ENCODE peak calls at places on chromosomes 11 and 22, in seven cellular contexts. U is naive thymus-derived CD4-positive, alpha-beta T cell; A is IMR-90; P is mesendoderm; Z is lung; V is RWPE1; M is astrocyte. G is an unnamed sample.

GRCh38 chr11:68461284-68461861 is 821 bp downstream of the PPP6R3 start:
- DNase-seq in A (peak), P (peak), Z (no peak), U (peak), M (peak), V (peak), G (no peak)

GRCh38 chr11:19237813-19238212 is 2.9 kb downstream of the E2F8 start:
- DNase-seq in Z (no peak), V (no peak), U (no peak), A (no peak), M (no peak), P (no peak), G (peak)

GRCh38 chr11:503179-503981 is 3.7 kb downstream of the RNH1 start:
- DNase-seq in P (no peak), V (peak), U (no peak), A (peak), M (no peak), Z (peak), G (no peak)

GRCh38 chr11:96090711-96091110 is 166.8 kb upstream of the MTMR2 start:
- DNase-seq in P (no peak), M (peak), Z (no peak), V (no peak), U (no peak), A (peak), G (no peak)

GRCh38 chr11:43359432-43359818 is 705 bp downstream of the TTC17 start:
- DNase-seq in P (peak), U (peak), V (peak), A (peak), Z (no peak), M (peak), G (no peak)

GRCh38 chr11:102111787-102112653 is 1.8 kb downstream of the YAP1 start:
- DNase-seq in A (peak), P (no peak), V (peak), M (peak), Z (no peak), U (peak), G (peak)

GRCh38 chr11:129866328-129866727 is 29.1 kb downstream of the NFRKB start:
- DNase-seq in V (no peak), Z (no peak), P (no peak), U (no peak), M (no peak), A (no peak), G (no peak)

GRCh38 chr11:271316-271715 is 6.9 kb upstream of the NLRP6 start:
- DNase-seq in Z (no peak), V (no peak), A (no peak), M (no peak), U (no peak), P (no peak), G (no peak)

GRCh38 chr11:113477321-113477720 is 2.1 kb upstream of the DRD2 start:
- DNase-seq in Z (no peak), A (no peak), U (no peak), M (no peak), P (peak), V (no peak), G (no peak)

GRCh38 chr11:92386577-92386976 is 162.0 kb downstream of the FAT3 start:
- DNase-seq in Z (no peak), V (no peak), M (no peak), A (no peak), U (no peak), P (no peak), G (no peak)

GRCh38 chr11:31802000-31802551 is 9.0 kb downstream of the PAX6 start:
- DNase-seq in A (no peak), M (no peak), Z (no peak), V (no peak), P (no peak), U (no peak), G (no peak)

GRCh38 chr11:119236490-119236889 is 30.4 kb downstream of the CBL start:
- DNase-seq in Z (no peak), A (peak), V (no peak), M (peak), U (no peak), P (no peak), G (no peak)

GRCh38 chr11:110337570-110338193 is 41.3 kb upstream of the RDX start:
- DNase-seq in Z (no peak), P (peak), M (peak), A (peak), U (no peak), V (peak), G (no peak)

GRCh38 chr11:16095756-16096155 is 260.6 kb downstream of the SOX6 start:
- DNase-seq in V (no peak), Z (no peak), M (no peak), U (no peak), P (no peak), A (no peak), G (no peak)

GRCh38 chr11:111379500-111380136 is 543 bp upstream of the POU2AF1 start:
- DNase-seq in M (no peak), V (no peak), U (no peak), Z (no peak), A (no peak), P (no peak), G (no peak)

GRCh38 chr11:36411202-36411640 is 98.9 kb downstream of the TRAF6 start:
- DNase-seq in P (no peak), V (no peak), M (no peak), A (no peak), U (no peak), Z (peak), G (peak)

GRCh38 chr22:31139866-31140716 is at the start of gene PLA2G3:
- DNase-seq in V (no peak), Z (peak), P (peak), M (peak), A (peak), U (no peak), G (peak)

GRCh38 chr11:7488681-7489080 is 3.4 kb downstream of the OLFML1 start:
- DNase-seq in U (no peak), M (no peak), Z (no peak), A (no peak), P (no peak), V (no peak), G (no peak)

GRCh38 chr11:68471360-68472340 is 11.1 kb downstream of the PPP6R3 start:
- DNase-seq in M (peak), Z (no peak), U (peak), A (peak), P (no peak), V (no peak), G (no peak)

GRCh38 chr11:57513911-57514537 is 1.5 kb downstream of the SLC43A1 start:
- DNase-seq in A (peak), V (no peak), U (peak), M (peak), Z (peak), P (peak), G (peak)

GRCh38 chr22:47166446-47167016 is 404.1 kb downstream of the TBC1D22A start:
- DNase-seq in V (no peak), P (no peak), M (no peak), A (no peak), U (no peak), Z (no peak), G (no peak)

GRCh38 chr22:35589071-35589735 is 27.9 kb downstream of the MB start:
- DNase-seq in M (peak), A (peak), U (no peak), Z (peak), P (peak), V (peak), G (no peak)

GRCh38 chr22:25658641-25659040 is 83.3 kb upstream of the MYO18B start:
- DNase-seq in V (no peak), Z (no peak), P (no peak), A (no peak), M (no peak), U (no peak), G (no peak)

GRCh38 chr11:12086271-12087074 is 23.9 kb upstream of the MICAL2 start:
- DNase-seq in A (peak), U (no peak), M (peak), V (peak), P (peak), Z (peak), G (peak)

GRCh38 chr11:67680701-67681472 is 6.5 kb upstream of the ALDH3B2 start:
- DNase-seq in M (no peak), P (no peak), V (no peak), U (no peak), A (no peak), Z (no peak), G (no peak)

GRCh38 chr22:40289991-40290459 is 56.3 kb upstream of the ADSL start:
- DNase-seq in A (no peak), U (peak), P (no peak), V (no peak), M (peak), Z (peak), G (peak)

GRCh38 chr22:29390270-29390669 is 1.9 kb upstream of the AP1B1 start:
- DNase-seq in U (no peak), V (no peak), Z (no peak), M (no peak), A (no peak), P (no peak), G (no peak)

GRCh38 chr22:39215430-39216142 is 29.2 kb downstream of the PDGFB start:
- DNase-seq in A (no peak), U (peak), P (peak), M (no peak), Z (no peak), V (no peak), G (no peak)

GRCh38 chr11:66126064-66126463 is 56.0 kb downstream of the PACS1 start:
- DNase-seq in M (no peak), Z (no peak), A (no peak), P (no peak), V (peak), U (no peak), G (no peak)

GRCh38 chr11:3204141-3205015 is 14.2 kb downstream of the MRGPRG start:
- DNase-seq in V (no peak), M (no peak), A (no peak), U (no peak), P (no peak), Z (no peak), G (no peak)

GRCh38 chr22:22787805-22788459 is 99.7 kb upstream of the IGLL5 start:
- DNase-seq in U (peak), M (no peak), P (peak), Z (peak), V (no peak), A (peak), G (peak)

GRCh38 chr11:72725731-72726042 is 26.5 kb downstream of the ARAP1 start:
- DNase-seq in A (no peak), U (no peak), P (no peak), V (no peak), Z (no peak), M (no peak), G (no peak)

GRCh38 chr11:72724021-72724561 is 28.1 kb downstream of the ARAP1 start:
- DNase-seq in Z (no peak), V (no peak), A (no peak), P (no peak), M (no peak), U (no peak), G (no peak)

GRCh38 chr11:72723508-72723907 is 28.7 kb downstream of the ARAP1 start:
- DNase-seq in M (no peak), A (no peak), V (no peak), P (no peak), U (no peak), Z (no peak), G (peak)

GRCh38 chr11:72726266-72727220 is 25.7 kb downstream of the ARAP1 start:
- DNase-seq in M (no peak), Z (no peak), A (no peak), V (no peak), P (no peak), U (no peak), G (no peak)

GRCh38 chr11:72724851-72725730 is 27.1 kb downstream of the ARAP1 start:
- DNase-seq in A (peak), Z (peak), P (peak), U (peak), M (peak), V (peak), G (peak)
- H3K27ac ChIP-seq in A (no peak), Z (peak), P (no peak), U (peak), M (no peak), V (peak), G (peak)

GRCh38 chr11:128482512-128483191 is 104.7 kb downstream of the ETS1 start:
- DNase-seq in P (no peak), U (peak), V (no peak), A (peak), M (peak), Z (no peak), G (no peak)

GRCh38 chr11:128482092-128482491 is 105.3 kb downstream of the ETS1 start:
- DNase-seq in M (no peak), P (no peak), V (no peak), Z (no peak), A (no peak), U (no peak), G (no peak)

GRCh38 chr11:128480066-128480465 is 107.3 kb downstream of the ETS1 start:
- DNase-seq in A (no peak), Z (no peak), M (no peak), V (no peak), P (no peak), U (no peak), G (no peak)

GRCh38 chr11:128480665-128481064 is 106.7 kb downstream of the ETS1 start:
- DNase-seq in U (no peak), Z (no peak), P (no peak), M (no peak), A (no peak), V (no peak), G (no peak)

GRCh38 chr11:128481135-128481534 is 106.2 kb downstream of the ETS1 start:
- DNase-seq in Z (no peak), A (peak), U (no peak), P (no peak), V (no peak), M (peak), G (no peak)
- H3K27ac ChIP-seq in Z (no peak), A (no peak), U (peak), P (no peak), V (no peak), M (peak), G (peak)

DNA sequence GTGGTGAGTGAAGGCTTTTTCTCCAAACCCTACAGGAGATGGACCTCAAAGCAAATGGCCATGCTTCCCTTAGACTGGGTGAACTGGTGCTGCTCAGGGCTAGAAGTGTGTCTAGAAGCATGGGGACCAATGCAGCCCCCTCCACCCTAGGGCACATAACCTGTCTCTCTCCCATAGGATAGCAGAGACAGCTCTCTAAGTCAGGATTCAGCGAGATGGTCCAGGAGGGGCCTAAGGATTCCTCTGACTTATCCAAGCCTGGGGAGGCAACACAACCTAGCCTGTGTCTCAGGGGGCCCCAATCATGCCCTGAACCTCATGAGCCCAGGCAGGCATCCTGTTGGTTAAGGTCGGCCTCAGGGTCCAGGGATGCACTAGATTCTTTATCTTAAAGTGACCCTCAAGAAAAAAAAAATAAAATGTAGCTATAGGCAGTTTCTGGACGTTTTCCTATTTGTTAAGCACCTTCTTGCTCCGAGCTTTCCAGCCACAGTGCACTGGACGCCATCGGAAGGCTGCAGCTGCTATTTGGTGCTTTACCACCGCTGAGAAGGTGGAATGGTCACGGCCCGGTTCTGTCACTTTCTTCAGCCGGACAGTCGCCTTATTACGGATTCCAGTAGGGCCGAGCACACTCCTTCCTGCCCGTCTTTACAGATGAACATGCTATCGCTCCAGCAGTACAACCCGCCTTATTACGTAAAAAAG is 5.0 kb upstream of the CCND1 start:
- DNase-seq in P (no peak), U (no peak), V (no peak), A (no peak), M (no peak), Z (no peak), G (no peak)
- H3K27ac ChIP-seq in P (no peak), U (no peak), V (no peak), A (peak), M (peak), Z (peak), G (peak)

GRCh38 chr22:19358195-19358594 is 66.7 kb upstream of the CLTCL1 start:
- DNase-seq in M (no peak), P (no peak), A (no peak), U (no peak), Z (no peak), V (no peak), G (no peak)
- H3K27ac ChIP-seq in M (no peak), P (no peak), A (no peak), U (no peak), Z (no peak), V (no peak), G (no peak)

DNA sequence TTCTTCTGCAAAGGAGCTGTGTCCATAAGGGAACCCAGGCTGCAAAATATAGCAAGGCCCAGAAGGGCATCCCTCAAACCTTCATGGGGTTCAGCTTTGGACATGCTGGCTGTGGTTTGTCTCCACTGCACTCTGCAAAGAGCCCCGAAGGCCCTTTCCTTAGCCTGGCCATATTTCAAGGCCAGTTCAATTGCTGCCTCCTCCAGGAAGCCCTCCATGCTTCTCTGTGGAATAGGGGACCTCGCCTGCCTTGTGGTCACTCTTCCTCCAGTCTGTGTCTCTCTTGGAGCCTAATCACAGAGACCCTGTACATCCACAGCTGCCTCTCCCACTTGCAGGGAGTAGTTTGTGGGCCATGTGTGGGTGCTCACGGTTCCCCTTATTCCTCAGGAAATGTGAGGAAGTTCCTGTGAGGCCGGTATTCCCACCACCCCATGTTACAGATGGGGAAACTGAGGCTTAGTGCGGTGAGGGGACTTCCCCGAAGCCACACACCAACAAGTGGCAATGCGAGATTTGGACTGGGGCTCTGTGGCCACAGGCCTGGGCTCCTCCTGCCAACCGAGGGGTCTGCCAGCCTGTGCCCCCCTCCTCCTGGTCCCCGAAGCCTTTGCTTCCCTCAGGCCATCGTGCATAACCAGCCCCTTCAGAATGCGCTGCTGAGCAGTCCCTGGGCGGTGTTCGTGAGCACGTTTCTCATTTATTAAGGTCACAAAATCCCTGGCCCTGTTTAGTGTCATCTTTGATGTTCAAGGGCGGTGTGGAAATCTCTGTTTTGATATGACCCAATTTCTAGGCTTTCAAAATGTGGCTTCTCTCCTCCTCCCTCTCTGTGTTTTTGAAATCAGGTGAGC is 65.8 kb downstream of the PARVB start:
- DNase-seq in V (no peak), P (no peak), Z (no peak), M (no peak), U (no peak), A (no peak), G (no peak)
- H3K27ac ChIP-seq in V (peak), P (no peak), Z (no peak), M (no peak), U (no peak), A (no peak), G (no peak)

G was measured in stomach.